ENCODE peak calls at places on chromosomes 5 and 9, in six cellular contexts. One of them, this sample, is unnamed.

GRCh38 chr9:94847486-94847885 is 121.0 kb downstream of the AOPEP start:
- DNase-seq in WTC11: no peak
- DNase-seq in hypothalamus: no peak
- DNase-seq in NCI-H1694 treated with DMSO at 0.1 percent for 48 hours: no peak
- DNase-seq in Ammon's horn: no peak
- DNase-seq in NCI-H2171 treated with DMSO at 0.1 percent for 48 hours: no peak
- DNase-seq in this sample: peak

GRCh38 chr9:89815903-89816573 is 211.2 kb downstream of the GADD45G start:
- DNase-seq in hypothalamus: no peak
- DNase-seq in NCI-H1694 treated with DMSO at 0.1 percent for 48 hours: peak
- DNase-seq in NCI-H2171 treated with DMSO at 0.1 percent for 48 hours: no peak
- DNase-seq in Ammon's horn: no peak
- DNase-seq in WTC11: no peak
- DNase-seq in this sample: no peak

GRCh38 chr9:132780230-132781007 is 97.7 kb downstream of the AK8 start:
- DNase-seq in NCI-H2171 treated with DMSO at 0.1 percent for 48 hours: no peak
- DNase-seq in hypothalamus: no peak
- DNase-seq in Ammon's horn: no peak
- DNase-seq in WTC11: no peak
- DNase-seq in NCI-H1694 treated with DMSO at 0.1 percent for 48 hours: no peak
- DNase-seq in this sample: no peak

GRCh38 chr9:136644343-136644592 is 18.4 kb upstream of the EGFL7 start:
- DNase-seq in WTC11: no peak
- DNase-seq in NCI-H2171 treated with DMSO at 0.1 percent for 48 hours: peak
- DNase-seq in hypothalamus: no peak
- DNase-seq in NCI-H1694 treated with DMSO at 0.1 percent for 48 hours: peak
- DNase-seq in Ammon's horn: peak
- DNase-seq in this sample: no peak

GRCh38 chr5:109694451-109694891 is 4.7 kb downstream of the MAN2A1 start:
- DNase-seq in WTC11: no peak
- DNase-seq in Ammon's horn: no peak
- DNase-seq in NCI-H2171 treated with DMSO at 0.1 percent for 48 hours: no peak
- DNase-seq in hypothalamus: no peak
- DNase-seq in NCI-H1694 treated with DMSO at 0.1 percent for 48 hours: no peak
- DNase-seq in this sample: no peak

GRCh38 chr5:121969660-121970295 is 8.0 kb downstream of the SRFBP1 start:
- DNase-seq in NCI-H1694 treated with DMSO at 0.1 percent for 48 hours: no peak
- DNase-seq in WTC11: no peak
- DNase-seq in hypothalamus: no peak
- DNase-seq in NCI-H2171 treated with DMSO at 0.1 percent for 48 hours: no peak
- DNase-seq in Ammon's horn: no peak
- DNase-seq in this sample: peak

GRCh38 chr5:194102-194501 is 2.8 kb downstream of the LRRC14B start:
- DNase-seq in NCI-H2171 treated with DMSO at 0.1 percent for 48 hours: no peak
- DNase-seq in NCI-H1694 treated with DMSO at 0.1 percent for 48 hours: no peak
- DNase-seq in WTC11: no peak
- DNase-seq in Ammon's horn: no peak
- DNase-seq in hypothalamus: no peak
- DNase-seq in this sample: no peak

GRCh38 chr9:1939926-1940368 is 75.2 kb upstream of the SMARCA2 start:
- DNase-seq in WTC11: peak
- DNase-seq in NCI-H1694 treated with DMSO at 0.1 percent for 48 hours: peak
- DNase-seq in NCI-H2171 treated with DMSO at 0.1 percent for 48 hours: peak
- DNase-seq in hypothalamus: no peak
- DNase-seq in Ammon's horn: peak
- DNase-seq in this sample: peak

GRCh38 chr5:68924490-68925145 is 169.2 kb upstream of the SLC30A5 start:
- DNase-seq in NCI-H2171 treated with DMSO at 0.1 percent for 48 hours: no peak
- DNase-seq in Ammon's horn: no peak
- DNase-seq in WTC11: no peak
- DNase-seq in NCI-H1694 treated with DMSO at 0.1 percent for 48 hours: no peak
- DNase-seq in hypothalamus: no peak
- DNase-seq in this sample: peak

GRCh38 chr5:127586371-127586770 is 62.5 kb upstream of the CTXN3 start:
- DNase-seq in NCI-H2171 treated with DMSO at 0.1 percent for 48 hours: no peak
- DNase-seq in WTC11: no peak
- DNase-seq in hypothalamus: no peak
- DNase-seq in Ammon's horn: no peak
- DNase-seq in NCI-H1694 treated with DMSO at 0.1 percent for 48 hours: no peak
- DNase-seq in this sample: no peak

GRCh38 chr9:69605406-69605805 is 66.8 kb downstream of the APBA1 start:
- DNase-seq in NCI-H1694 treated with DMSO at 0.1 percent for 48 hours: no peak
- DNase-seq in WTC11: no peak
- DNase-seq in NCI-H2171 treated with DMSO at 0.1 percent for 48 hours: no peak
- DNase-seq in Ammon's horn: no peak
- DNase-seq in hypothalamus: no peak
- DNase-seq in this sample: no peak

GRCh38 chr5:57348376-57348775 is 134.2 kb downstream of the ACTBL2 start:
- DNase-seq in NCI-H2171 treated with DMSO at 0.1 percent for 48 hours: no peak
- DNase-seq in WTC11: no peak
- DNase-seq in NCI-H1694 treated with DMSO at 0.1 percent for 48 hours: no peak
- DNase-seq in Ammon's horn: no peak
- DNase-seq in hypothalamus: no peak
- DNase-seq in this sample: no peak

GRCh38 chr5:33227746-33228145 is 213.0 kb upstream of the TARS1 start:
- DNase-seq in WTC11: no peak
- DNase-seq in NCI-H1694 treated with DMSO at 0.1 percent for 48 hours: no peak
- DNase-seq in Ammon's horn: no peak
- DNase-seq in hypothalamus: no peak
- DNase-seq in NCI-H2171 treated with DMSO at 0.1 percent for 48 hours: no peak
- DNase-seq in this sample: no peak

GRCh38 chr9:92293075-92293354 is 482 bp downstream of the IARS1 start:
- DNase-seq in WTC11: no peak
- DNase-seq in NCI-H2171 treated with DMSO at 0.1 percent for 48 hours: no peak
- DNase-seq in NCI-H1694 treated with DMSO at 0.1 percent for 48 hours: no peak
- DNase-seq in hypothalamus: no peak
- DNase-seq in Ammon's horn: no peak
- DNase-seq in this sample: no peak

GRCh38 chr5:95962785-95963184 is 1.1 kb upstream of the ELL2 start:
- DNase-seq in hypothalamus: no peak
- DNase-seq in Ammon's horn: no peak
- DNase-seq in NCI-H1694 treated with DMSO at 0.1 percent for 48 hours: no peak
- DNase-seq in NCI-H2171 treated with DMSO at 0.1 percent for 48 hours: no peak
- DNase-seq in WTC11: peak
- DNase-seq in this sample: no peak

GRCh38 chr5:473344-474192 is 30.6 kb downstream of the EXOC3 start:
- DNase-seq in NCI-H2171 treated with DMSO at 0.1 percent for 48 hours: peak
- DNase-seq in hypothalamus: no peak
- DNase-seq in Ammon's horn: no peak
- DNase-seq in NCI-H1694 treated with DMSO at 0.1 percent for 48 hours: peak
- DNase-seq in WTC11: peak
- DNase-seq in this sample: peak

GRCh38 chr9:35659340-35659739 is 1.2 kb downstream of the CCDC107 start:
- DNase-seq in NCI-H1694 treated with DMSO at 0.1 percent for 48 hours: no peak
- DNase-seq in WTC11: no peak
- DNase-seq in hypothalamus: no peak
- DNase-seq in NCI-H2171 treated with DMSO at 0.1 percent for 48 hours: peak
- DNase-seq in Ammon's horn: no peak
- DNase-seq in this sample: peak

GRCh38 chr5:7850533-7851239 is at the start of gene CFAP90:
- DNase-seq in Ammon's horn: peak
- DNase-seq in hypothalamus: no peak
- DNase-seq in NCI-H2171 treated with DMSO at 0.1 percent for 48 hours: peak
- DNase-seq in WTC11: peak
- DNase-seq in NCI-H1694 treated with DMSO at 0.1 percent for 48 hours: peak
- DNase-seq in this sample: peak

GRCh38 chr5:39200081-39200480 is 19.3 kb downstream of the FYB1 start:
- DNase-seq in Ammon's horn: no peak
- DNase-seq in NCI-H2171 treated with DMSO at 0.1 percent for 48 hours: no peak
- DNase-seq in NCI-H1694 treated with DMSO at 0.1 percent for 48 hours: no peak
- DNase-seq in hypothalamus: no peak
- DNase-seq in WTC11: no peak
- DNase-seq in this sample: no peak

GRCh38 chr5:73157399-73158303 is 15.3 kb upstream of the TMEM174 start:
- DNase-seq in hypothalamus: no peak
- DNase-seq in Ammon's horn: no peak
- DNase-seq in NCI-H1694 treated with DMSO at 0.1 percent for 48 hours: no peak
- DNase-seq in WTC11: no peak
- DNase-seq in NCI-H2171 treated with DMSO at 0.1 percent for 48 hours: no peak
- DNase-seq in this sample: no peak

GRCh38 chr5:89546658-89547057 is 663.7 kb upstream of the MEF2C start:
- DNase-seq in hypothalamus: no peak
- DNase-seq in WTC11: no peak
- DNase-seq in Ammon's horn: no peak
- DNase-seq in NCI-H2171 treated with DMSO at 0.1 percent for 48 hours: no peak
- DNase-seq in NCI-H1694 treated with DMSO at 0.1 percent for 48 hours: no peak
- DNase-seq in this sample: no peak